ENCODE peak calls at places on chromosomes 6 and 20, in eight cellular contexts. B is astrocyte, J is Right ventricle myocardium superior, P is amygdala, Q is fibroblast of the aortic adventitia, S is T-helper 2 cell, T is AG04450, O is ELR. A is an unnamed sample.
A peak's percentile ranks its signal among the peaks of the same experiment; 100 is the strongest.

GRCh38 chr6:169450097-169450496 is 196.5 kb upstream of the THBS2 start:
- DNase-seq in O (no peak), J (no peak), Q (no peak), B (peak; percentile 15), P (no peak), S (no peak), T (no peak), A (no peak)

GRCh38 chr6:11434565-11435326 is 102.8 kb upstream of the TMEM170B start:
- DNase-seq in T (peak; percentile 60), J (no peak), P (no peak), B (peak; percentile 86), S (no peak), Q (peak; percentile 86), O (peak; percentile 37), A (no peak)

GRCh38 chr20:23659989-23660837 is 22.5 kb upstream of the CST3 start:
- DNase-seq in T (peak; percentile 41), S (no peak), P (no peak), B (no peak), J (no peak), Q (peak; percentile 81), O (no peak), A (no peak)

GRCh38 chr6:139863964-139864363 is 489.5 kb upstream of the CITED2 start:
- DNase-seq in P (no peak), Q (no peak), J (no peak), B (no peak), S (no peak), O (no peak), T (no peak), A (no peak)

GRCh38 chr6:66865771-66866170 is 1158.7 kb upstream of the EYS start:
- DNase-seq in Q (no peak), S (no peak), O (peak; percentile 4), J (no peak), T (no peak), B (peak; percentile 25), P (no peak), A (no peak)

GRCh38 chr6:80214436-80215022 is 108.1 kb downstream of the BCKDHB start:
- DNase-seq in P (no peak), B (peak; percentile 31), Q (peak; percentile 82), J (no peak), S (no peak), T (peak; percentile 13), O (peak; percentile 76), A (no peak)

GRCh38 chr6:164095056-164095455 is 680.5 kb downstream of the QKI start:
- DNase-seq in T (no peak), P (no peak), B (peak; percentile 73), O (peak; percentile 60), S (no peak), Q (no peak), J (no peak), A (no peak)

GRCh38 chr20:9457055-9457454 is 57.3 kb upstream of the LAMP5 start:
- DNase-seq in J (no peak), B (no peak), O (no peak), Q (no peak), P (no peak), S (no peak), T (no peak), A (no peak)

GRCh38 chr20:44211177-44212039 is 837 bp upstream of the OSER1 start:
- DNase-seq in O (peak; percentile 34), B (no peak), Q (peak; percentile 87), S (no peak), P (no peak), J (no peak), T (no peak), A (no peak)

GRCh38 chr6:167811689-167812487 is 14.8 kb upstream of the AFDN start:
- DNase-seq in T (no peak), B (no peak), Q (no peak), P (no peak), O (no peak), S (no peak), J (no peak), A (no peak)

GRCh38 chr6:36679043-36679821 is 718 bp downstream of the CDKN1A start:
- DNase-seq in Q (peak; percentile 60), O (peak; percentile 79), J (peak; percentile 82), T (no peak), S (no peak), P (no peak), B (peak; percentile 24), A (peak; percentile 86)

GRCh38 chr6:33427585-33428218 is 7.8 kb downstream of the SYNGAP1 start:
- DNase-seq in J (peak; percentile 67), T (no peak), Q (no peak), P (peak; percentile 18), O (peak; percentile 50), S (peak; percentile 59), B (no peak), A (peak; percentile 83)

GRCh38 chr20:56934888-56935287 is 305.8 kb downstream of the TFAP2C start:
- DNase-seq in J (no peak), B (no peak), T (no peak), Q (no peak), O (no peak), P (no peak), S (no peak), A (no peak)

GRCh38 chr6:96651816-96652215 is 88.9 kb downstream of the FHL5 start:
- DNase-seq in T (no peak), P (no peak), S (no peak), J (no peak), B (no peak), Q (no peak), O (no peak), A (no peak)

GRCh38 chr20:38591484-38592410 is 9.9 kb upstream of the ARHGAP40 start:
- DNase-seq in P (no peak), T (no peak), Q (no peak), B (no peak), O (no peak), S (no peak), J (no peak), A (no peak)

GRCh38 chr20:41173161-41173721 is 35.9 kb downstream of the PLCG1 start:
- DNase-seq in J (peak; percentile 93), P (peak; percentile 55), T (peak; percentile 72), B (peak; percentile 31), Q (peak; percentile 87), O (peak; percentile 80), S (peak; percentile 53), A (peak; percentile 92)

GRCh38 chr6:2917801-2918495 is 14.8 kb upstream of the SERPINB9 start:
- DNase-seq in J (no peak), T (no peak), B (no peak), S (no peak), P (no peak), O (no peak), Q (no peak), A (no peak)